ENCODE peak calls at places on chromosomes 13 and 19, in nine cellular contexts. One of them, this sample, is unnamed.

GRCh38 chr19:14003279-14004051 is 2.7 kb downstream of the RFX1 start:
- DNase-seq in GM23248: peak
- DNase-seq in OCI-LY7: peak
- DNase-seq in PC-3: no peak
- DNase-seq in neural progenitor cell: no peak
- DNase-seq in hepatocyte: no peak
- DNase-seq in HCT116: no peak
- DNase-seq in MM.1S: no peak
- DNase-seq in SK-N-SH: no peak
- DNase-seq in this sample: no peak

GRCh38 chr19:56217039-56217949 is 15.2 kb downstream of the ZSCAN5C start:
- DNase-seq in GM23248: peak
- DNase-seq in OCI-LY7: no peak
- DNase-seq in PC-3: no peak
- DNase-seq in neural progenitor cell: peak
- DNase-seq in hepatocyte: peak
- DNase-seq in HCT116: no peak
- DNase-seq in MM.1S: no peak
- DNase-seq in SK-N-SH: peak
- DNase-seq in this sample: peak

GRCh38 chr13:83780201-83780600 is 102.1 kb downstream of the SLITRK1 start:
- DNase-seq in GM23248: peak
- DNase-seq in OCI-LY7: peak
- DNase-seq in PC-3: peak
- DNase-seq in neural progenitor cell: peak
- DNase-seq in hepatocyte: peak
- DNase-seq in HCT116: peak
- DNase-seq in MM.1S: peak
- DNase-seq in SK-N-SH: peak
- DNase-seq in this sample: peak

GRCh38 chr13:48155850-48156249 is 60.9 kb upstream of the MED4 start:
- DNase-seq in GM23248: peak
- DNase-seq in OCI-LY7: no peak
- DNase-seq in PC-3: peak
- DNase-seq in neural progenitor cell: no peak
- DNase-seq in hepatocyte: no peak
- DNase-seq in HCT116: peak
- DNase-seq in MM.1S: no peak
- DNase-seq in SK-N-SH: no peak
- DNase-seq in this sample: no peak

GRCh38 chr19:7862413-7862951 is 11.7 kb downstream of the PRR36 start:
- DNase-seq in GM23248: peak
- DNase-seq in OCI-LY7: peak
- DNase-seq in PC-3: no peak
- DNase-seq in neural progenitor cell: peak
- DNase-seq in hepatocyte: peak
- DNase-seq in HCT116: peak
- DNase-seq in MM.1S: peak
- DNase-seq in SK-N-SH: peak
- DNase-seq in this sample: peak

GRCh38 chr19:19372656-19373416 is 32.6 kb upstream of the GATAD2A start:
- DNase-seq in GM23248: peak
- DNase-seq in OCI-LY7: peak
- DNase-seq in PC-3: peak
- DNase-seq in neural progenitor cell: no peak
- DNase-seq in hepatocyte: peak
- DNase-seq in HCT116: peak
- DNase-seq in MM.1S: peak
- DNase-seq in SK-N-SH: no peak
- DNase-seq in this sample: peak

GRCh38 chr19:40521276-40521675 is 54.5 kb downstream of the SPTBN4 start:
- DNase-seq in GM23248: peak
- DNase-seq in OCI-LY7: peak
- DNase-seq in PC-3: peak
- DNase-seq in neural progenitor cell: no peak
- DNase-seq in hepatocyte: no peak
- DNase-seq in HCT116: no peak
- DNase-seq in MM.1S: peak
- DNase-seq in SK-N-SH: no peak
- DNase-seq in this sample: no peak

GRCh38 chr19:33819875-33820781 is 23.5 kb downstream of the KCTD15 start:
- DNase-seq in GM23248: peak
- DNase-seq in OCI-LY7: peak
- DNase-seq in PC-3: peak
- DNase-seq in neural progenitor cell: peak
- DNase-seq in hepatocyte: peak
- DNase-seq in HCT116: no peak
- DNase-seq in MM.1S: peak
- DNase-seq in SK-N-SH: peak
- DNase-seq in this sample: peak

GRCh38 chr19:57642396-57643046 is 9.6 kb downstream of the ZNF211 start:
- DNase-seq in GM23248: no peak
- DNase-seq in OCI-LY7: no peak
- DNase-seq in PC-3: no peak
- DNase-seq in neural progenitor cell: no peak
- DNase-seq in hepatocyte: no peak
- DNase-seq in HCT116: no peak
- DNase-seq in MM.1S: no peak
- DNase-seq in SK-N-SH: no peak
- DNase-seq in this sample: no peak

GRCh38 chr19:33193864-33194362 is at the start of gene LRP3:
- DNase-seq in GM23248: peak
- DNase-seq in OCI-LY7: no peak
- DNase-seq in PC-3: peak
- DNase-seq in neural progenitor cell: peak
- DNase-seq in hepatocyte: peak
- DNase-seq in HCT116: no peak
- DNase-seq in MM.1S: no peak
- DNase-seq in SK-N-SH: peak
- DNase-seq in this sample: peak

GRCh38 chr19:43651758-43652545 is 12.3 kb upstream of the CADM4 start:
- DNase-seq in GM23248: peak
- DNase-seq in OCI-LY7: peak
- DNase-seq in PC-3: peak
- DNase-seq in neural progenitor cell: peak
- DNase-seq in hepatocyte: peak
- DNase-seq in HCT116: no peak
- DNase-seq in MM.1S: peak
- DNase-seq in SK-N-SH: peak
- DNase-seq in this sample: peak

GRCh38 chr13:70042193-70042592 is 65.4 kb upstream of the ATXN8OS start:
- DNase-seq in GM23248: no peak
- DNase-seq in OCI-LY7: no peak
- DNase-seq in PC-3: no peak
- DNase-seq in neural progenitor cell: no peak
- DNase-seq in hepatocyte: peak
- DNase-seq in HCT116: no peak
- DNase-seq in MM.1S: no peak
- DNase-seq in SK-N-SH: no peak
- DNase-seq in this sample: no peak

DNA sequence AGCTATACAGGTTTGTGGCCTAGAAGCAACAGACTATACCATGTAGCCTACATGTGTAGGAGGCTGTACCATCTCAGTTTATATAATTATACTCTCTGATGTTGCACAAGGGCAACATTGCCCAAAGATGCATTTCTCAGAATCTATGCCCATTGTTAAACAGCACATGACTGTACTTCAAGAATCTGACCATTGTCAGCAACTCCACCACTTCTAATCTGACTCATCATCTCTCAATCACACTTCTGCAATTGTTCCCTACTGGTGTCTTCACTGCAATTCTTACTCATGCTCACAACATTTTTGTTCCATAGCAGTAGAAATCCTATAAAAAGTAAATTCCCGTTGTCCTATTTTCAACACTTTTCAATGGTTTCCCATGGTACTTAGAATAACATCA is 63.9 kb upstream of the ATXN8OS start:
- DNase-seq in GM23248: no peak
- DNase-seq in OCI-LY7: no peak
- DNase-seq in PC-3: peak
- DNase-seq in neural progenitor cell: no peak
- DNase-seq in hepatocyte: no peak
- DNase-seq in HCT116: no peak
- DNase-seq in MM.1S: no peak
- DNase-seq in SK-N-SH: no peak
- DNase-seq in this sample: no peak
- TF ChIP-seq EZH2phosphoT487 in GM23248: no peak
- TF ChIP-seq EZH2phosphoT487 in OCI-LY7: no peak
- TF ChIP-seq EZH2phosphoT487 in PC-3: no peak
- TF ChIP-seq EZH2phosphoT487 in neural progenitor cell: no peak
- TF ChIP-seq EZH2phosphoT487 in hepatocyte: no peak
- TF ChIP-seq EZH2phosphoT487 in HCT116: no peak
- TF ChIP-seq EZH2phosphoT487 in MM.1S: no peak
- TF ChIP-seq EZH2phosphoT487 in SK-N-SH: no peak
- TF ChIP-seq EZH2phosphoT487 in this sample: no peak

GRCh38 chr19:38679839-38680238 is 32.4 kb downstream of the ACTN4 start:
- DNase-seq in GM23248: no peak
- DNase-seq in OCI-LY7: no peak
- DNase-seq in PC-3: no peak
- DNase-seq in neural progenitor cell: no peak
- DNase-seq in hepatocyte: peak
- DNase-seq in HCT116: no peak
- DNase-seq in MM.1S: no peak
- DNase-seq in SK-N-SH: no peak
- DNase-seq in this sample: no peak
- H3K4me2 ChIP-seq in GM23248: no peak
- H3K4me2 ChIP-seq in OCI-LY7: no peak
- H3K4me2 ChIP-seq in PC-3: no peak
- H3K4me2 ChIP-seq in neural progenitor cell: no peak
- H3K4me2 ChIP-seq in hepatocyte: no peak
- H3K4me2 ChIP-seq in HCT116: no peak
- H3K4me2 ChIP-seq in MM.1S: no peak
- H3K4me2 ChIP-seq in SK-N-SH: no peak
- H3K4me2 ChIP-seq in this sample: no peak

DNA sequence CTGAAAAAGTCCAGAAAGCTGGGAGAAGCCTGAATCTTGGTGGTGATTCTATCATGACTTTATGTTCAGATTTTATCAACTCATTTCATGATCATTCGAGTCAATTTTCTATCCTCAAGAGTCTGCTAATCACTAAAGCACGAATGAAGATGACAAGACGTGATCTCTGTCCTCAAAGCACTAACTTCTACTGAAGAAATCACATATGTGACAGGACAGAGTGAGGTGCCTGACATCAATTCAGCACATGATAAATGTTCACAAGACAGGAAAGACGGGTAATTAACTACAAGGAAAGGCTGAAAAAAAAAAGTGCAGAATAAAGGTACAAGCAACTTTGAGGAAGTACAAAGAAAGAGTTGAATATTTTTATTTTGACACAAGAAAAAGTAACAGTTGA is 487.1 kb downstream of the EFNB2 start:
- DNase-seq in GM23248: no peak
- DNase-seq in OCI-LY7: no peak
- DNase-seq in PC-3: no peak
- DNase-seq in neural progenitor cell: no peak
- DNase-seq in hepatocyte: no peak
- DNase-seq in HCT116: no peak
- DNase-seq in MM.1S: no peak
- DNase-seq in SK-N-SH: no peak
- DNase-seq in this sample: no peak
- TF ChIP-seq EZH2phosphoT487 in GM23248: no peak
- TF ChIP-seq EZH2phosphoT487 in OCI-LY7: no peak
- TF ChIP-seq EZH2phosphoT487 in PC-3: no peak
- TF ChIP-seq EZH2phosphoT487 in neural progenitor cell: no peak
- TF ChIP-seq EZH2phosphoT487 in hepatocyte: no peak
- TF ChIP-seq EZH2phosphoT487 in HCT116: no peak
- TF ChIP-seq EZH2phosphoT487 in MM.1S: no peak
- TF ChIP-seq EZH2phosphoT487 in SK-N-SH: no peak
- TF ChIP-seq EZH2phosphoT487 in this sample: no peak

DNA sequence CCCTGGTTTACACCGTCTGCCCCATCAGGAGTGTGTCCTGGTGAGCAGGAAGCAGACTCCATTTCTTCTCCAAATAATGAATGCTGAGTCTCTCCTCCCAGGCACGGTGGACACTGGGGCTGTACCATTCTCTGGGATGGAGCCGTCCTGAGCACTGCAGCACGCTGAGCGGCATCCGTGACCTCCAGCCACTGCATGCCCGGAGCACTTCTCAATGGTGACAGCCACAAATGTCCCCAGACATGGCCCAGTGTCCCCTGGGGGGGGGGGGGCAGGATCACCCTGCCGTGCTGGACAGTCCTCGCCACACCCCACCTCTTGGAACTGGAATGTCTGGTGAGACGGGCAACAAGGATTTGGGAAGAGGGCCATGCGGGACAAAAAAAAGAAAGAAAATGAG is 37.4 kb downstream of the GNG7 start:
- DNase-seq in GM23248: no peak
- DNase-seq in OCI-LY7: no peak
- DNase-seq in PC-3: no peak
- DNase-seq in neural progenitor cell: no peak
- DNase-seq in hepatocyte: no peak
- DNase-seq in HCT116: no peak
- DNase-seq in MM.1S: no peak
- DNase-seq in SK-N-SH: no peak
- DNase-seq in this sample: no peak
- H3K4me2 ChIP-seq in GM23248: no peak
- H3K4me2 ChIP-seq in OCI-LY7: no peak
- H3K4me2 ChIP-seq in PC-3: no peak
- H3K4me2 ChIP-seq in neural progenitor cell: no peak
- H3K4me2 ChIP-seq in hepatocyte: no peak
- H3K4me2 ChIP-seq in HCT116: no peak
- H3K4me2 ChIP-seq in MM.1S: no peak
- H3K4me2 ChIP-seq in SK-N-SH: no peak
- H3K4me2 ChIP-seq in this sample: no peak

This sample was measured in GM23338.